ENCODE peak calls at places on chromosomes 4 and X, in nine cellular contexts. B is HCT116; Y is fibroblast of lung; M is stimulated activated CD4-positive, alpha-beta T cell treated with anti-CD3 and anti-CD28 coated beads, Interleukin-1b, Interleukin-23, amount 100 ng/mL, for 1 hour; I is T-helper 2 cell; Q is AG09309; O is H1; A is aorta; J is stimulated activated CD8-positive, alpha-beta memory T cell treated with anti-CD3 and anti-CD28 coated beads, Interleukin-4, amount 100 ng/mL, for 4 hours. K is an unnamed sample.

GRCh38 chr4:111400736-111401135 is 744.5 kb upstream of the FAM241A start:
- DNase-seq in B (no peak), Y (peak; percentile 75), M (no peak), I (no peak), Q (peak; percentile 37), O (no peak), A (no peak), J (no peak), K (peak; percentile 3)

GRCh38 chr4:1045595-1046201 is 34.3 kb downstream of the FGFRL1 start:
- DNase-seq in B (no peak), Y (no peak), M (no peak), I (no peak), Q (no peak), O (no peak), A (peak; percentile 40), J (no peak), K (no peak)

GRCh38 chrX:112704226-112704625 is 24.5 kb upstream of the LHFPL1 start:
- DNase-seq in B (no peak), Y (no peak), M (no peak), I (no peak), Q (no peak), O (no peak), A (no peak), J (no peak), K (peak; percentile 47)

GRCh38 chr4:163344147-163345050 is 707 bp downstream of the NPY5R start:
- DNase-seq in B (no peak), Y (peak; percentile 1), M (no peak), I (no peak), Q (no peak), O (no peak), A (peak; percentile 55), J (no peak), K (no peak)

GRCh38 chr4:143768007-143768591 is 67.6 kb upstream of the FREM3 start:
- DNase-seq in B (peak; percentile 45), Y (peak; percentile 64), M (no peak), I (no peak), Q (no peak), O (no peak), A (no peak), J (no peak), K (no peak)

GRCh38 chrX:129761596-129761995 is 18.2 kb upstream of the SASH3 start:
- DNase-seq in B (no peak), Y (no peak), M (no peak), I (no peak), Q (no peak), O (no peak), A (no peak), J (no peak), K (no peak)

GRCh38 chr4:139851133-139851532 is 185.5 kb downstream of the MGST2 start:
- DNase-seq in B (no peak), Y (no peak), M (no peak), I (no peak), Q (no peak), O (no peak), A (no peak), J (no peak), K (no peak)

GRCh38 chrX:154082396-154083133 is 15.0 kb downstream of the MECP2 start:
- DNase-seq in B (no peak), Y (peak; percentile 65), M (no peak), I (no peak), Q (no peak), O (no peak), A (no peak), J (no peak), K (no peak)

GRCh38 chr4:112099701-112100289 is 45.5 kb upstream of the FAM241A start:
- DNase-seq in B (peak; percentile 61), Y (peak; percentile 50), M (no peak), I (no peak), Q (peak; percentile 31), O (no peak), A (no peak), J (no peak), K (no peak)

GRCh38 chr4:164701665-164702064 is 52.3 kb upstream of the SMIM31 start:
- DNase-seq in B (no peak), Y (no peak), M (no peak), I (no peak), Q (no peak), O (no peak), A (no peak), J (no peak), K (no peak)

K was measured in C1 segment of cervical spinal cord.